ENCODE peak calls at places on chromosome 2, in eight cellular contexts. U, C, F, W, I, Z, B and A are unnamed samples.
A peak's percentile ranks its signal among the peaks of the same experiment; 100 is the strongest.

GRCh38 chr2:13480057-13480456 is 763.3 kb downstream of the TRIB2 start:
- DNase-seq in U (no peak), C (no peak), F (no peak), W (no peak), I (no peak), Z (no peak), B (no peak), A (no peak)

GRCh38 chr2:151056870-151057269 is 204.8 kb downstream of the RBM43 start:
- DNase-seq in U (no peak), C (no peak), F (no peak), W (peak; percentile 55), I (no peak), Z (no peak), B (no peak), A (no peak)

GRCh38 chr2:149466635-149467034 is 120.9 kb downstream of the MMADHC start:
- DNase-seq in U (no peak), C (no peak), F (peak; percentile 25), W (no peak), I (peak; percentile 9), Z (no peak), B (no peak), A (no peak)

GRCh38 chr2:44118257-44118656 is 50.4 kb upstream of the PPM1B start:
- DNase-seq in U (no peak), C (no peak), F (no peak), W (no peak), I (no peak), Z (no peak), B (no peak), A (no peak)

GRCh38 chr2:38056216-38056615 is 19.7 kb downstream of the CYP1B1 start:
- DNase-seq in U (no peak), C (no peak), F (no peak), W (no peak), I (no peak), Z (no peak), B (no peak), A (no peak)

GRCh38 chr2:218892693-218893348 is 12.2 kb downstream of the WNT10A start:
- DNase-seq in U (peak; percentile 91), C (peak; percentile 78), F (peak; percentile 92), W (peak; percentile 84), I (peak; percentile 85), Z (peak; percentile 56), B (peak; percentile 93), A (peak; percentile 95)

GRCh38 chr2:12819098-12819465 is 102.3 kb downstream of the TRIB2 start:
- DNase-seq in U (no peak), C (peak; percentile 8), F (no peak), W (peak; percentile 91), I (peak; percentile 80), Z (no peak), B (no peak), A (no peak)

GRCh38 chr2:234446404-234447076 is 50.3 kb downstream of the ARL4C start:
- DNase-seq in U (no peak), C (no peak), F (no peak), W (no peak), I (peak; percentile 34), Z (no peak), B (no peak), A (peak; percentile 93)

GRCh38 chr2:210302326-210302725 is 12.6 kb downstream of the MYL1 start:
- DNase-seq in U (no peak), C (no peak), F (no peak), W (no peak), I (no peak), Z (no peak), B (no peak), A (no peak)

GRCh38 chr2:8049851-8050571 is 631.8 kb upstream of the ID2 start:
- DNase-seq in U (no peak), C (no peak), F (no peak), W (peak; percentile 41), I (no peak), Z (no peak), B (no peak), A (no peak)

GRCh38 chr2:118979177-118979861 is 37.3 kb downstream of the MARCO start:
- DNase-seq in U (no peak), C (no peak), F (no peak), W (no peak), I (no peak), Z (no peak), B (no peak), A (no peak)

GRCh38 chr2:216441308-216442010 is 29.2 kb downstream of the SMARCAL1 start:
- DNase-seq in U (peak; percentile 32), C (no peak), F (no peak), W (no peak), I (no peak), Z (no peak), B (no peak), A (no peak)

GRCh38 chr2:183255406-183255805 is 131.2 kb downstream of the NUP35 start:
- DNase-seq in U (no peak), C (no peak), F (no peak), W (no peak), I (no peak), Z (no peak), B (no peak), A (no peak)

GRCh38 chr2:81747481-81748070 is 1443.0 kb upstream of the LRRTM1 start:
- DNase-seq in U (peak; percentile 27), C (no peak), F (no peak), W (no peak), I (no peak), Z (no peak), B (no peak), A (no peak)

GRCh38 chr2:15260813-15261212 is 300.3 kb downstream of the NBAS start:
- DNase-seq in U (no peak), C (no peak), F (no peak), W (no peak), I (no peak), Z (no peak), B (no peak), A (no peak)

GRCh38 chr2:240839152-240840143 is 19.4 kb upstream of the KIF1A start:
- DNase-seq in U (no peak), C (no peak), F (no peak), W (peak; percentile 45), I (no peak), Z (no peak), B (no peak), A (no peak)

DNA sequence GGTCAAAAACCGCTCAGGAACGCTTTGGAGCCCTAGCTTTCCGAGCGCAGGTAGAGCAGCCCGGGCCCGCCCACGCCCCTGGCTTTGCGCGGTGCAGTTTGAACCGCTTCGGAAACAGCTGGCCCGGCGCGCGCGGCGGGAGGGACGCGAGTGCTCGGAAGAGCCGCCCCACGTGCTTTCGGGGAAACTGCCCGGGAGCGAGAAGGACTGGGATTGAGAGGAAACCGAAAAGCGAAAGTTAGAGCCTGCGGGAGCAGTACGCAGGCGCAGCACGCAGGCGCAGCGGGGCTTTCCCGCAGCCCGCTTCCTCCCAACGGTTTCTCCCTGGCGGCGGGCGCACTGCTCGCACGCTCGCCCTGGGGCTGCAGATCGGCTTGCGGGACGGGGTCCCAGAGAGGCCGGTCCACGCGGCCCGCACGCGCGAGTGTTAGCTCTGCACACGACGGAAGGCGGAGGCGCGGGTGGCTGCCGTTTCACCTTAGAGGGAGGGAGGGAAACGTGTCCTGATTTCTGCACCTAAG is 6.3 kb upstream of the STAT1 start:
- DNase-seq in U (peak; percentile 96), C (peak; percentile 97), F (peak; percentile 98), W (peak; percentile 98), I (peak; percentile 98), Z (peak; percentile 90), B (peak; percentile 98), A (peak; percentile 92)
- TF ChIP-seq CTCF in U (peak; percentile 11), C (no peak), F (peak; percentile 12), W (no peak), I (no peak), Z (no peak), B (no peak), A (no peak)

GRCh38 chr2:25343187-25343825 is 1.6 kb upstream of the DNMT3A start:
- DNase-seq in U (no peak), C (no peak), F (peak; percentile 30), W (no peak), I (no peak), Z (no peak), B (no peak), A (no peak)

GRCh38 chr2:25341031-25341727 is 546 bp downstream of the DNMT3A start:
- DNase-seq in U (no peak), C (no peak), F (peak; percentile 92), W (no peak), I (peak; percentile 67), Z (no peak), B (peak; percentile 30), A (peak; percentile 35)

GRCh38 chr2:25340340-25340886 is 1.3 kb downstream of the DNMT3A start:
- DNase-seq in U (peak; percentile 31), C (peak; percentile 47), F (peak; percentile 91), W (no peak), I (peak; percentile 69), Z (no peak), B (no peak), A (no peak)

GRCh38 chr2:25342372-25343186 is 854 bp upstream of the DNMT3A start:
- DNase-seq in U (peak; percentile 96), C (peak; percentile 95), F (peak; percentile 99), W (peak; percentile 81), I (peak; percentile 96), Z (peak; percentile 38), B (peak; percentile 85), A (peak; percentile 84)

GRCh38 chr2:25341753-25342371 is at the start of gene DNMT3A:
- DNase-seq in U (peak; percentile 77), C (peak; percentile 78), F (peak; percentile 94), W (peak; percentile 52), I (peak; percentile 85), Z (no peak), B (peak; percentile 54), A (peak; percentile 72)
- H3K79me2 ChIP-seq in U (no peaks in the 10 kb centered on the region), C (peaks cover 3% of the 10 kb centered on the region), F (peaks cover 9% of the 10 kb centered on the region), W (no peaks in the 10 kb centered on the region), I (peaks cover 56% of the 10 kb centered on the region), Z (peaks cover 5% of the 10 kb centered on the region), B (no peaks in the 10 kb centered on the region), A (no peaks in the 10 kb centered on the region)

GRCh38 chr2:175034728-175035127 is 29.5 kb upstream of the CHN1 start:
- DNase-seq in U (no peak), C (no peak), F (no peak), W (no peak), I (no peak), Z (no peak), B (no peak), A (no peak)

GRCh38 chr2:175027755-175028154 is 22.6 kb upstream of the CHN1 start:
- DNase-seq in U (no peak), C (no peak), F (no peak), W (no peak), I (no peak), Z (no peak), B (no peak), A (no peak)

GRCh38 chr2:175025946-175026345 is 20.8 kb upstream of the CHN1 start:
- DNase-seq in U (no peak), C (no peak), F (no peak), W (no peak), I (no peak), Z (no peak), B (no peak), A (no peak)

GRCh38 chr2:175026385-175026784 is 21.2 kb upstream of the CHN1 start:
- DNase-seq in U (no peak), C (no peak), F (no peak), W (no peak), I (no peak), Z (no peak), B (no peak), A (no peak)

GRCh38 chr2:175030380-175031271 is 25.4 kb upstream of the CHN1 start:
- DNase-seq in U (peak; percentile 78), C (peak; percentile 82), F (peak; percentile 33), W (peak; percentile 69), I (peak; percentile 78), Z (peak; percentile 16), B (peak; percentile 79), A (peak; percentile 35)
- TF ChIP-seq EZH2phosphoT487 in U (no peak), C (no peak), F (no peak), W (no peak), I (no peak), Z (no peak), B (no peak), A (no peak)

GRCh38 chr2:205995260-205995659 is 90.7 kb downstream of the INO80D start:
- DNase-seq in U (no peak), C (no peak), F (no peak), W (peak; percentile 15), I (no peak), Z (no peak), B (no peak), A (no peak)
- TF ChIP-seq CTCF in U (no peak), C (no peak), F (peak; percentile 46), W (peak; percentile 49), I (peak; percentile 26), Z (peak; percentile 9), B (no peak), A (peak; percentile 62)